ENCODE peak calls at places on chromosome 15, in six cellular contexts. O is fibroblast of mammary gland, R is BE2C, Z is astrocyte of the spinal cord, S is neural progenitor cell, M is ascending aorta. V is an unnamed sample.

GRCh38 chr15:99090011-99090699 is 14.7 kb upstream of the SYNM start:
- DNase-seq in Z (no peak), O (no peak), S (no peak), R (no peak), M (peak; percentile 53), V (no peak)

GRCh38 chr15:29740692-29741311 is 81.5 kb downstream of the TJP1 start:
- DNase-seq in O (no peak), M (no peak), Z (no peak), R (peak; percentile 28), S (no peak), V (no peak)

GRCh38 chr15:73800662-73801345 is 47.7 kb upstream of the INSYN1 start:
- DNase-seq in M (peak; percentile 86), R (no peak), S (no peak), Z (peak; percentile 83), O (peak; percentile 83), V (no peak)

GRCh38 chr15:69880616-69881309 is 217.0 kb downstream of the TLE3 start:
- DNase-seq in M (no peak), R (no peak), O (no peak), Z (no peak), S (no peak), V (no peak)

GRCh38 chr15:74384566-74385441 is 17.4 kb upstream of the CYP11A1 start:
- DNase-seq in O (peak; percentile 55), S (no peak), R (no peak), Z (peak; percentile 40), M (no peak), V (no peak)

GRCh38 chr15:66505430-66505811 is 295 bp downstream of the ZWILCH start:
- DNase-seq in Z (no peak), M (no peak), O (peak; percentile 63), S (peak; percentile 61), R (no peak), V (no peak)

GRCh38 chr15:51737538-51738305 is at the start of gene LYSMD2:
- DNase-seq in O (peak; percentile 44), M (peak; percentile 87), R (peak; percentile 82), S (peak; percentile 74), Z (peak; percentile 52), V (peak; percentile 75)

GRCh38 chr15:51874751-51875644 is 45.5 kb downstream of the TMOD3 start:
- DNase-seq in M (peak; percentile 81), S (no peak), Z (peak; percentile 96), O (peak; percentile 99), R (peak; percentile 27), V (no peak)

GRCh38 chr15:48112242-48112641 is 8.5 kb upstream of the SLC24A5 start:
- DNase-seq in Z (peak; percentile 38), S (peak; percentile 73), O (peak; percentile 15), M (no peak), R (peak; percentile 62), V (peak; percentile 24)

GRCh38 chr15:92845109-92845508 is 55.0 kb upstream of the CHD2 start:
- DNase-seq in O (peak; percentile 64), R (no peak), M (no peak), Z (peak; percentile 45), S (no peak), V (no peak)

GRCh38 chr15:35827949-35828348 is 282.0 kb upstream of the DPH6 start:
- DNase-seq in R (no peak), S (no peak), O (no peak), M (no peak), Z (no peak), V (no peak)

GRCh38 chr15:101014921-101015841 is 96.0 kb downstream of the LRRK1 start:
- DNase-seq in Z (peak; percentile 62), O (peak; percentile 65), M (peak; percentile 81), S (peak; percentile 81), R (peak; percentile 84), V (peak; percentile 86)

GRCh38 chr15:53447053-53447574 is 312.3 kb downstream of the WDR72 start:
- DNase-seq in R (no peak), O (no peak), S (no peak), M (no peak), Z (no peak), V (no peak)

GRCh38 chr15:51117270-51117669 is 22.6 kb upstream of the TNFAIP8L3 start:
- DNase-seq in S (no peak), O (peak; percentile 59), M (no peak), R (no peak), Z (peak; percentile 31), V (no peak)

GRCh38 chr15:48722764-48723661 is 77.5 kb upstream of the FBN1 start:
- DNase-seq in Z (peak; percentile 84), M (no peak), S (no peak), O (peak; percentile 95), R (no peak), V (no peak)

GRCh38 chr15:29162411-29162810 is 107.2 kb downstream of the NSMCE3 start:
- DNase-seq in Z (no peak), M (no peak), R (no peak), S (no peak), O (no peak), V (no peak)

GRCh38 chr15:65827065-65827464 is 35.0 kb upstream of the DENND4A start:
- DNase-seq in O (no peak), Z (no peak), S (peak; percentile 4), R (no peak), M (no peak), V (no peak)

GRCh38 chr15:76163429-76164020 is 103.7 kb downstream of the TMEM266 start:
- DNase-seq in M (peak; percentile 72), R (no peak), Z (peak; percentile 13), S (no peak), O (peak; percentile 77), V (no peak)

GRCh38 chr15:38054488-38054887 is 120.0 kb downstream of the TMCO5A start:
- DNase-seq in S (no peak), O (peak; percentile 95), Z (peak; percentile 69), R (no peak), M (no peak), V (no peak)

GRCh38 chr15:68526269-68526668 is 52.5 kb upstream of the CORO2B start:
- DNase-seq in Z (peak; percentile 71), S (no peak), R (no peak), M (no peak), O (peak; percentile 86), V (no peak)

GRCh38 chr15:31752363-31752762 is 278.0 kb upstream of the CHRNA7 start:
- DNase-seq in S (no peak), R (no peak), M (no peak), Z (no peak), O (peak; percentile 53), V (no peak)

GRCh38 chr15:66860844-66861243 is 158.8 kb downstream of the SMAD6 start:
- DNase-seq in Z (no peak), M (no peak), O (no peak), S (no peak), R (no peak), V (no peak)

GRCh38 chr15:74377831-74378766 is 10.7 kb upstream of the CYP11A1 start:
- DNase-seq in S (no peak), M (no peak), R (no peak), Z (no peak), O (no peak), V (no peak)

GRCh38 chr15:40310993-40311392 is 3.3 kb upstream of the PLCB2 start:
- DNase-seq in M (no peak), O (no peak), Z (no peak), S (no peak), R (no peak), V (no peak)
- TF ChIP-seq CTCF in M (no peak), O (no peak), Z (no peak), S (no peak), R (no peak), V (no peak)

GRCh38 chr15:62124953-62125263 is 40.2 kb downstream of the C2CD4B start:
- DNase-seq in M (no peak), O (no peak), Z (no peak), R (no peak), S (no peak), V (no peak)

GRCh38 chr15:62126364-62126763 is 38.7 kb downstream of the C2CD4B start:
- DNase-seq in S (no peak), Z (no peak), O (no peak), M (no peak), R (no peak), V (no peak)

GRCh38 chr15:62128916-62129315 is 36.2 kb downstream of the C2CD4B start:
- DNase-seq in R (no peak), S (no peak), M (no peak), Z (no peak), O (no peak), V (no peak)

GRCh38 chr15:62124176-62124952 is 40.7 kb downstream of the C2CD4B start:
- DNase-seq in S (no peak), Z (peak; percentile 56), O (no peak), R (no peak), M (no peak), V (no peak)

DNA sequence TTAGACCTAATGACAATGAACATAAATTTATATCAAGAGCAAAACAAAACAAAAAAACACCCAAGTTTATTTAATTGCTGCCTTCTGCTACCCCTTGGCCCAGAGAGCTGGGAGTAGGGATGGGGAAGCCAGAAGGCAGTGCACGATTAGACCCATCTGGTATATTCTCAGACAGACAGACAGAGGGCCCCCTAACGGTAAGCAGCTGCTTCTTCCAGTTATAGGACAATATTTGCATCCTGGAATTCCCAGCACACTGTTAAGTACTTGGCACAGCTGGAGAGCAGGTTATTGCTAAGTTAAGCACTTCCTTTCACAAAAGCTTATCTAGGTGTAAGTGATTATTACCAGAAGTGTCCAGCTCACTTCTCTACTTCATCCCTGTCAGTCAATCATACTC is 39.3 kb downstream of the C2CD4B start:
- DNase-seq in S (no peak), Z (no peak), O (peak; percentile 61), M (no peak), R (peak; percentile 69), V (no peak)
- TF ChIP-seq CTCF in S (no peak), Z (peak; percentile 56), O (peak; percentile 68), M (peak; percentile 19), R (peak; percentile 79), V (no peak)

GRCh38 chr15:63435416-63435815 is 53.8 kb upstream of the CA12 start:
- DNase-seq in M (peak; percentile 39), Z (no peak), S (no peak), O (no peak), R (no peak), V (no peak)

GRCh38 chr15:63434567-63435219 is 53.0 kb upstream of the CA12 start:
- DNase-seq in R (no peak), M (no peak), O (no peak), Z (no peak), S (no peak), V (no peak)

GRCh38 chr15:63440265-63440648 is 58.6 kb upstream of the CA12 start:
- DNase-seq in Z (no peak), R (no peak), O (no peak), M (peak; percentile 5), S (no peak), V (no peak)

GRCh38 chr15:63439536-63440264 is 58.1 kb upstream of the CA12 start:
- DNase-seq in R (peak; percentile 23), O (peak; percentile 25), M (peak; percentile 30), S (no peak), Z (peak; percentile 7), V (no peak)

DNA sequence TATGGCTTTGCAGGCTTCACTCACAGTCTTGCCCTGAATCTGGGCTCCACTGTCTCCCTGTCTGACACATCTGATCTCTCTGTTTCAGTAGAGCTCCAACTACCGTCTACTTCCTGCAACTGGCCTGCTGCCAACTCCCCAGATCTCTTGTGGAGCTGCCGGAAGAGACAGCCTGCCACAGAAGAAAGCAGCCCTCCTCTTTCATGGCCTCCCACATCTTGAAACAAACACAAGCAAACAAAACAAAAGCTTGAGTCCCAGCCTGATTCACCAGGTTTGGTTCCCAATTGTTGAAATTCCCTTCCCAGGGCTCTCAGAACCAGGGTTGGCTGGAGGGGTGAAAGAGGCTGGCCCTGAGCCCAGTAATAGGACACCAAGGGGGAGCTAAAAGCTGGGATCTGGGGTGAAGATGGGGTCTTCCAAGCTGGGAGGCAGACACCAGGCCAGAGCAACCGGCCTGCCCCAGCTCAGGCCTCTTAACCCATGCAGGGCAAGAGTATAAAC is 55.3 kb upstream of the CA12 start:
- DNase-seq in M (peak; percentile 82), Z (peak; percentile 87), R (peak; percentile 90), S (peak; percentile 72), O (peak; percentile 77), V (peak; percentile 18)
- TF ChIP-seq CTCF in M (no peak), Z (peak; percentile 13), R (peak; percentile 32), S (peak; percentile 42), O (peak; percentile 1), V (no peak)

GRCh38 chr15:42490743-42491539 is at the start of gene ZNF106:
- DNase-seq in R (peak; percentile 88), O (peak; percentile 90), Z (peak; percentile 89), S (peak; percentile 95), M (peak; percentile 89), V (peak; percentile 91)
- TF ChIP-seq CTCF in R (no peak), O (no peak), Z (no peak), S (peak; percentile 38), M (peak; percentile 13), V (no peak)